ENCODE peak calls at places on chromosomes 5 and 9, in ten cellular contexts. Z, T, E, Q, P, J, K, H, X and S are unnamed samples.
A peak's percentile ranks its signal among the peaks of the same experiment; 100 is the strongest.

GRCh38 chr5:67483453-67484030 is 286.9 kb upstream of the CD180 start:
- DNase-seq in Z (no peak), T (no peak), E (no peak), Q (no peak), P (peak; percentile 28), J (no peak), K (no peak), H (no peak), X (no peak), S (no peak)

GRCh38 chr9:113566011-113566711 is 102.6 kb downstream of the RGS3 start:
- DNase-seq in Z (no peak), T (no peak), E (peak; percentile 14), Q (peak; percentile 59), P (no peak), J (no peak), K (no peak), H (no peak), X (no peak), S (no peak)

GRCh38 chr5:88881566-88881965 is 1.4 kb downstream of the MEF2C start:
- DNase-seq in Z (no peak), T (no peak), E (no peak), Q (no peak), P (peak; percentile 33), J (peak; percentile 9), K (no peak), H (no peak), X (no peak), S (no peak)

GRCh38 chr5:94463739-94464138 is 154.7 kb downstream of the KIAA0825 start:
- DNase-seq in Z (no peak), T (no peak), E (no peak), Q (no peak), P (no peak), J (peak; percentile 24), K (no peak), H (no peak), X (no peak), S (no peak)

GRCh38 chr5:3252235-3252634 is 343.4 kb upstream of the IRX1 start:
- DNase-seq in Z (no peak), T (peak; percentile 20), E (no peak), Q (no peak), P (no peak), J (no peak), K (no peak), H (no peak), X (no peak), S (no peak)

GRCh38 chr9:115118471-115119156 is 657 bp upstream of the TNC start:
- DNase-seq in Z (peak; percentile 35), T (peak; percentile 83), E (peak; percentile 73), Q (peak; percentile 63), P (peak; percentile 92), J (peak; percentile 93), K (peak; percentile 28), H (no peak), X (no peak), S (peak; percentile 96)

GRCh38 chr5:132214491-132214890 is 13.2 kb downstream of the P4HA2 start:
- DNase-seq in Z (no peak), T (no peak), E (no peak), Q (peak; percentile 22), P (no peak), J (no peak), K (no peak), H (no peak), X (no peak), S (no peak)

GRCh38 chr5:179375966-179376365 is 30.7 kb upstream of the ADAMTS2 start:
- DNase-seq in Z (no peak), T (no peak), E (no peak), Q (no peak), P (no peak), J (no peak), K (no peak), H (no peak), X (peak; percentile 40), S (no peak)

GRCh38 chr9:98235126-98235525 is 20.3 kb downstream of the TBC1D2 start:
- DNase-seq in Z (no peak), T (no peak), E (no peak), Q (no peak), P (peak; percentile 87), J (peak; percentile 58), K (no peak), H (no peak), X (no peak), S (no peak)

GRCh38 chr5:153425914-153426313 is 64.6 kb upstream of the GRIA1 start:
- DNase-seq in Z (no peak), T (no peak), E (no peak), Q (no peak), P (no peak), J (no peak), K (no peak), H (no peak), X (no peak), S (peak; percentile 41)

GRCh38 chr9:84054341-84055010 is 73.9 kb downstream of the RMI1 start:
- DNase-seq in Z (no peak), T (no peak), E (no peak), Q (no peak), P (no peak), J (no peak), K (peak; percentile 77), H (no peak), X (no peak), S (no peak)

GRCh38 chr9:109476781-109477268 is 21.3 kb downstream of the PTPN3 start:
- DNase-seq in Z (no peak), T (no peak), E (no peak), Q (no peak), P (no peak), J (no peak), K (no peak), H (no peak), X (no peak), S (no peak)

GRCh38 chr9:684950-685340 is 156.6 kb upstream of the DMRT1 start:
- DNase-seq in Z (no peak), T (no peak), E (no peak), Q (no peak), P (peak; percentile 91), J (peak; percentile 88), K (no peak), H (no peak), X (no peak), S (no peak)

GRCh38 chr9:134455951-134456739 is 129.9 kb downstream of the RXRA start:
- DNase-seq in Z (no peak), T (peak; percentile 96), E (peak; percentile 92), Q (peak; percentile 96), P (peak; percentile 99), J (peak; percentile 99), K (peak; percentile 71), H (peak; percentile 36), X (peak; percentile 94), S (no peak)

GRCh38 chr9:87713278-87713989 is 12.5 kb upstream of the CTSL start:
- DNase-seq in Z (peak; percentile 12), T (peak; percentile 94), E (peak; percentile 92), Q (no peak), P (peak; percentile 100), J (peak; percentile 99), K (peak; percentile 83), H (peak; percentile 30), X (peak; percentile 95), S (peak; percentile 54)

GRCh38 chr9:114501786-114502682 is 3.2 kb downstream of the WHRN start:
- DNase-seq in Z (peak; percentile 41), T (peak; percentile 60), E (no peak), Q (no peak), P (peak; percentile 93), J (peak; percentile 81), K (peak; percentile 62), H (peak; percentile 32), X (no peak), S (peak; percentile 38)

GRCh38 chr5:102981957-102982635 is 137.8 kb downstream of the GIN1 start:
- DNase-seq in Z (no peak), T (no peak), E (no peak), Q (no peak), P (no peak), J (no peak), K (no peak), H (no peak), X (no peak), S (no peak)

GRCh38 chr9:136100700-136101614 is 5.9 kb upstream of the NACC2 start:
- DNase-seq in Z (no peak), T (no peak), E (no peak), Q (no peak), P (no peak), J (no peak), K (no peak), H (no peak), X (no peak), S (peak; percentile 58)

GRCh38 chr5:81234801-81235200 is 1.7 kb downstream of the CKMT2 start:
- DNase-seq in Z (no peak), T (no peak), E (no peak), Q (no peak), P (no peak), J (no peak), K (peak; percentile 57), H (no peak), X (no peak), S (no peak)

GRCh38 chr5:165913059-165913458 is 2378.4 kb upstream of the WWC1 start:
- DNase-seq in Z (no peak), T (no peak), E (no peak), Q (no peak), P (no peak), J (no peak), K (no peak), H (no peak), X (no peak), S (no peak)

GRCh38 chr5:98768160-98769005 is 5.1 kb upstream of the RGMB start:
- DNase-seq in Z (peak; percentile 35), T (peak; percentile 68), E (peak; percentile 32), Q (peak; percentile 79), P (peak; percentile 78), J (peak; percentile 73), K (peak; percentile 43), H (peak; percentile 34), X (no peak), S (peak; percentile 68)
- H3K27ac ChIP-seq in Z (peak overlapping the region; percentile 71), T (peak overlapping the region; percentile 47), E (peak overlapping the region; percentile 79), Q (no peak overlapping the region), P (peak overlapping the region; percentile 70), J (peak overlapping the region; percentile 85), K (no peak overlapping the region), H (peak overlapping the region; percentile 52), X (peak overlapping the region; percentile 42), S (no peak overlapping the region)

GRCh38 chr9:89661391-89661949 is 56.7 kb downstream of the GADD45G start:
- DNase-seq in Z (peak; percentile 45), T (no peak), E (no peak), Q (peak; percentile 83), P (peak; percentile 17), J (no peak), K (no peak), H (no peak), X (peak; percentile 72), S (peak; percentile 33)
- H3K27ac ChIP-seq in Z (peak overlapping the region; percentile 86), T (no peak overlapping the region), E (peak overlapping the region; percentile 71), Q (no peak overlapping the region), P (no peak overlapping the region), J (no peak overlapping the region), K (peak overlapping the region; percentile 76), H (peak overlapping the region; percentile 75), X (peak overlapping the region; percentile 72), S (peak overlapping the region; percentile 83)

GRCh38 chr5:159207222-159207615 is 2.1 kb downstream of the RNF145 start:
- DNase-seq in Z (no peak), T (no peak), E (no peak), Q (no peak), P (no peak), J (no peak), K (no peak), H (no peak), X (no peak), S (no peak)
- H3K27ac ChIP-seq in Z (peak overlapping the region; percentile 5), T (peak overlapping the region; percentile 89), E (peak overlapping the region; percentile 93), Q (peak overlapping the region; percentile 94), P (peak overlapping the region; percentile 64), J (peak overlapping the region; percentile 100), K (peak overlapping the region; percentile 96), H (peak overlapping the region; percentile 90), X (peak overlapping the region; percentile 94), S (peak overlapping the region; percentile 97)

GRCh38 chr5:891117-891836 is 1.3 kb downstream of the BRD9 start:
- DNase-seq in Z (no peak), T (no peak), E (no peak), Q (peak; percentile 75), P (peak; percentile 30), J (no peak), K (no peak), H (no peak), X (peak; percentile 73), S (no peak)
- H3K27ac ChIP-seq in Z (peak overlapping the region; percentile 85), T (no peak overlapping the region), E (peak overlapping the region; percentile 86), Q (no peak overlapping the region), P (no peak overlapping the region), J (peak overlapping the region; percentile 96), K (no peak overlapping the region), H (no peak overlapping the region), X (no peak overlapping the region), S (peak overlapping the region; percentile 94)